ENCODE peak calls at places on chromosomes 3 and 15, in nine cellular contexts. P, A, W, O, K, I, G, F and D are unnamed samples.

GRCh38 chr3:109563149-109563548 is 225.8 kb upstream of the DPPA4 start:
- DNase-seq in P (no peak), A (no peak), W (no peak), O (no peak), K (no peak), I (no peak), G (no peak), F (no peak), D (no peak)

GRCh38 chr15:31324739-31325431 is 1.8 kb upstream of the KLF13 start:
- DNase-seq in P (no peak), A (no peak), W (no peak), O (no peak), K (no peak), I (no peak), G (no peak), F (no peak), D (no peak)

GRCh38 chr3:47405820-47406761 is 25.3 kb downstream of the PTPN23 start:
- DNase-seq in P (no peak), A (no peak), W (no peak), O (no peak), K (no peak), I (no peak), G (no peak), F (no peak), D (no peak)

GRCh38 chr3:133592843-133593242 is 19.4 kb downstream of the CDV3 start:
- DNase-seq in P (no peak), A (no peak), W (no peak), O (no peak), K (no peak), I (no peak), G (no peak), F (no peak), D (no peak)

GRCh38 chr3:125374501-125374995 is 577 bp downstream of the ZNF148 start:
- DNase-seq in P (no peak), A (peak), W (peak), O (no peak), K (no peak), I (peak), G (no peak), F (peak), D (peak)

GRCh38 chr3:5006755-5007202 is 27.5 kb downstream of the BHLHE40 start:
- DNase-seq in P (no peak), A (no peak), W (no peak), O (no peak), K (no peak), I (no peak), G (no peak), F (peak), D (peak)

GRCh38 chr3:13463618-13464400 is 16.3 kb upstream of the HDAC11 start:
- DNase-seq in P (no peak), A (no peak), W (no peak), O (no peak), K (no peak), I (no peak), G (no peak), F (no peak), D (no peak)

GRCh38 chr3:184815046-184815930 is 3.3 kb downstream of the VPS8 start:
- DNase-seq in P (peak), A (peak), W (no peak), O (no peak), K (peak), I (no peak), G (no peak), F (no peak), D (peak)

GRCh38 chr15:92079047-92079446 is 225.5 kb downstream of the SLCO3A1 start:
- DNase-seq in P (no peak), A (no peak), W (peak), O (no peak), K (no peak), I (peak), G (no peak), F (no peak), D (no peak)

GRCh38 chr3:107641572-107642307 is 119.0 kb downstream of the BBX start:
- DNase-seq in P (no peak), A (no peak), W (no peak), O (no peak), K (peak), I (no peak), G (no peak), F (no peak), D (peak)

GRCh38 chr3:156126467-156126866 is 6.1 kb downstream of the KCNAB1 start:
- DNase-seq in P (no peak), A (no peak), W (no peak), O (no peak), K (no peak), I (no peak), G (no peak), F (no peak), D (no peak)

GRCh38 chr3:34212671-34213070 is 414.2 kb downstream of the PDCD6IP start:
- DNase-seq in P (peak), A (peak), W (no peak), O (no peak), K (peak), I (no peak), G (no peak), F (peak), D (no peak)

GRCh38 chr15:80455668-80456442 is 51.7 kb downstream of the ARNT2 start:
- DNase-seq in P (peak), A (peak), W (peak), O (peak), K (peak), I (peak), G (no peak), F (peak), D (peak)

GRCh38 chr3:73727117-73727802 is 102.5 kb upstream of the PDZRN3 start:
- DNase-seq in P (peak), A (peak), W (no peak), O (peak), K (peak), I (peak), G (no peak), F (peak), D (peak)

GRCh38 chr3:23984934-23985333 is 39.8 kb downstream of the NR1D2 start:
- DNase-seq in P (no peak), A (no peak), W (no peak), O (no peak), K (no peak), I (no peak), G (no peak), F (no peak), D (no peak)

GRCh38 chr3:72319202-72320095 is 528.8 kb downstream of the SHQ1 start:
- DNase-seq in P (peak), A (peak), W (no peak), O (no peak), K (no peak), I (peak), G (no peak), F (no peak), D (peak)

GRCh38 chr3:132641837-132642538 is 17.6 kb downstream of the ACAD11 start:
- DNase-seq in P (peak), A (peak), W (no peak), O (no peak), K (peak), I (no peak), G (no peak), F (no peak), D (peak)

GRCh38 chr3:107987036-107987557 is 103.7 kb downstream of the CD47 start:
- DNase-seq in P (peak), A (peak), W (peak), O (no peak), K (peak), I (no peak), G (no peak), F (peak), D (peak)

GRCh38 chr15:25832158-25832557 is 31.0 kb downstream of the ATP10A start:
- DNase-seq in P (no peak), A (peak), W (no peak), O (no peak), K (no peak), I (no peak), G (no peak), F (no peak), D (peak)

GRCh38 chr3:94294806-94295205 is 231.9 kb downstream of the NSUN3 start:
- DNase-seq in P (no peak), A (no peak), W (no peak), O (no peak), K (no peak), I (no peak), G (no peak), F (no peak), D (no peak)

GRCh38 chr3:101036676-101037075 is 43.5 kb upstream of the ABI3BP start:
- DNase-seq in P (no peak), A (peak), W (no peak), O (no peak), K (no peak), I (no peak), G (no peak), F (no peak), D (no peak)